ENCODE peak calls at places on chromosomes 5 and 9, in seven cellular contexts. L is tibial nerve, F is A549, J is AG04449, N is tibial artery, X is BE2C, W is kidney. P is an unnamed sample.

GRCh38 chr5:77546-77945 is 14.4 kb upstream of the PLEKHG4B start:
- DNase-seq in L (no peak), F (no peak), J (no peak), N (no peak), X (no peak), W (no peak), P (no peak)

GRCh38 chr5:45437746-45438145 is 258.4 kb downstream of the HCN1 start:
- DNase-seq in L (no peak), F (no peak), J (no peak), N (no peak), X (no peak), W (no peak), P (no peak)

GRCh38 chr5:133029321-133029720 is 3.0 kb upstream of the ZCCHC10 start:
- DNase-seq in L (no peak), F (no peak), J (no peak), N (no peak), X (no peak), W (no peak), P (no peak)

GRCh38 chr5:154878642-154879335 is 20.4 kb downstream of the CNOT8 start:
- DNase-seq in L (no peak), F (peak), J (no peak), N (no peak), X (no peak), W (no peak), P (no peak)

GRCh38 chr5:163915481-163915961 is 410.1 kb downstream of the MAT2B start:
- DNase-seq in L (no peak), F (no peak), J (peak), N (no peak), X (no peak), W (peak), P (no peak)

GRCh38 chr5:116947691-116948528 is 373.3 kb upstream of the SEMA6A start:
- DNase-seq in L (no peak), F (peak), J (no peak), N (no peak), X (peak), W (no peak), P (peak)

GRCh38 chr5:132437604-132438275 is 52.8 kb downstream of the IRF1 start:
- DNase-seq in L (peak), F (peak), J (peak), N (peak), X (no peak), W (peak), P (no peak)

GRCh38 chr9:36401179-36401740 is 1.2 kb upstream of the RNF38 start:
- DNase-seq in L (no peak), F (no peak), J (no peak), N (peak), X (no peak), W (no peak), P (no peak)

DNA sequence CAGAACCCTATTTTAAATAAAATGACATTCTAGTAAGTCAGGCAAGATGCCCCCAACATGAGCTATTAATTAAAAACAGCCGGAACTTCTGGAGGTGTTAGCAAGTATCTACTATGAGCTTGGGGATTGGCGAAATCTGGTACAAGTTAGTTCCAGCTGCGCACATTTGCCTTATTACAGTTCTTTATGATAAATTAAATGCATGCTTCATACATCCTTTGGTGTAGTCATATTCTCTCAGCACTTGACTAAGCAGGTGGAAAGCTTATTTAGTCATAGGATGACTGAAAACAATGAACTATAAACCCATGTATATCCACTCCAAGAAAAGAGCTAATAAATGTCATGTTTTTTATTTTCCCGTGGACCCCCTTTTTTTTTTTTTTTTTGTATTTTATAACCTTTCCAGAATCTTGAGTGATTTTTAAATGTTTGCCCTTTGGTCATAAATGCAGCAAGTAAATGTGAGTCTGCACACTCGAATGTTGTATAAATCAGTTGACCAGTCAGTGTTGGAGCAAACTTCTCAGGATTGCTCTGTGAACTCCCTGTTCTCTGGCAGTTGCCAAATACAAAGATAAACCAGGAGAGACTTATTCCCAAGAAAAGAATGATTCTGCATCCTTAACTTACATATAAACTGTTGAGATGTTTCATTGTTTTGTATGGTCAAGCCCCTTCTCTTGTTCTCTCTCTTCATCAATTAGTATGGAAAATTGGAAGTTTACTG is 38.2 kb downstream of the PIK3R1 start:
- DNase-seq in L (no peak), F (no peak), J (no peak), N (no peak), X (no peak), W (no peak), P (no peak)
- H3K4me3 ChIP-seq in L (no peak), F (no peak), J (no peak), N (peak), X (no peak), W (no peak), P (no peak)

GRCh38 chr9:692636-693459 is 148.6 kb upstream of the DMRT1 start:
- DNase-seq in L (no peak), F (no peak), J (no peak), N (no peak), X (no peak), W (no peak), P (no peak)
- TF ChIP-seq CTCF in L (no peak), F (no peak), J (no peak), N (no peak), X (no peak), W (no peak), P (no peak)

GRCh38 chr9:21996858-21997257 is 2.3 kb downstream of the CDKN2B-AS1 start:
- DNase-seq in L (no peak), F (no peak), J (no peak), N (no peak), X (no peak), W (no peak), P (no peak)
- H3K4me3 ChIP-seq in L (no peak), F (no peak), J (no peak), N (no peak), X (peak), W (no peak), P (no peak)

GRCh38 chr9:127765418-127765817 is 13.0 kb downstream of the SH2D3C start:
- DNase-seq in L (no peak), F (no peak), J (no peak), N (no peak), X (no peak), W (no peak), P (no peak)

GRCh38 chr9:127761061-127761460 is 17.4 kb downstream of the SH2D3C start:
- DNase-seq in L (no peak), F (no peak), J (no peak), N (no peak), X (no peak), W (no peak), P (no peak)

GRCh38 chr9:127761491-127761904 is 17.0 kb downstream of the SH2D3C start:
- DNase-seq in L (no peak), F (no peak), J (no peak), N (no peak), X (peak), W (no peak), P (no peak)

GRCh38 chr9:127762111-127762676 is 16.3 kb downstream of the SH2D3C start:
- DNase-seq in L (no peak), F (no peak), J (no peak), N (peak), X (no peak), W (no peak), P (no peak)

DNA sequence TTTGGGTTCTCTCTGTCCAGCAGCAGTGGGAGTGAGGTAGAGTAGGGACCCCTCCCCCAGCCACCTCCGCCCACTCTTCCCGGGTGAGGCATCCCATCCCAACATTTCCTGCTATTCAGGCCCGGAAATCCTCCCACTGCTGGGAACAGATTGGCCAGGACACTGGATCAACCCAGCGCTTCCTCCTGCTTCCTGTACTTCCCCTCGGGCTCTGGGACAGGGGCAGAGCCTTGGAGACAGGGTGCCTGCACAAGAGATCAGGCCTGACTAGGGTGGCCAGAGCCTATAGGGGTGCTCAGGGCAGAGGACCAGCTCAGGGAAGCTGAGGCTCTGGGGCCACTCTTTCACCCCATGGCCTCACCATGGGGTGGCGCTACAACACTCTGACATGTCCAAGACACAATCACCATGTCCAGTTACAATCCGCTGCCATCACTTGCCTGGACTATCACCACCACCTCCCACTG is 14.5 kb downstream of the SH2D3C start:
- DNase-seq in L (no peak), F (peak), J (no peak), N (no peak), X (no peak), W (no peak), P (no peak)
- TF ChIP-seq CTCF in L (peak), F (no peak), J (no peak), N (no peak), X (peak), W (peak), P (peak)

DNA sequence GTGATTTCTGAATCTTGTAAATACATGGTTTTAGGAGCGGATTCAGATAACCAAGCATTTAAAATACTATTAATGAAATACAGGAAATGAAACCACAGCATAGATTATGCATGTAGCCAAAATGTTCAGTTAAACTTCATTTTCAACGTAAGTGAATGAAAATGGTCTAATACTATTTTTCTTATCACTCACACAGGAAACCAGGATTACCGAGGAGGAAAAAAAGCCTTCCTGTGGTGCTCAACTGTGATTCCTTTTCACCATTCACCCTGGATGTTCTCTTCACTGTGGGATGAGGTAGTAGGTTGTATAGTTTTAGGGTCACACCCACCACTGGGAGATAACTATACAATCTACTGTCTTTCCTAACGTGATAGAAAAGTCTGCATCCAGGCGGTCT is 83.4 kb upstream of the ZNF169 start:
- DNase-seq in L (no peak), F (no peak), J (no peak), N (no peak), X (no peak), W (no peak), P (no peak)
- H3K4me3 ChIP-seq in L (no peak), F (no peak), J (no peak), N (no peak), X (no peak), W (no peak), P (no peak)

GRCh38 chr5:134184155-134185135 is 7.7 kb upstream of the SKP1 start:
- DNase-seq in L (peak), F (peak), J (no peak), N (peak), X (peak), W (peak), P (no peak)
- TF ChIP-seq CTCF in L (peak), F (peak), J (peak), N (peak), X (peak), W (peak), P (peak)

GRCh38 chr5:143398053-143398355 is 5.5 kb downstream of the NR3C1 start:
- DNase-seq in L (no peak), F (no peak), J (no peak), N (no peak), X (no peak), W (no peak), P (no peak)
- H3K4me3 ChIP-seq in L (no peak), F (peak), J (no peak), N (peak), X (no peak), W (peak), P (peak)

GRCh38 chr5:141121985-141122384 is 367 bp downstream of the PCDHB4 start:
- DNase-seq in L (no peak), F (no peak), J (no peak), N (no peak), X (peak), W (peak), P (no peak)

GRCh38 chr5:141127305-141127704 is 5.7 kb downstream of the PCDHB4 start:
- DNase-seq in L (no peak), F (no peak), J (no peak), N (no peak), X (no peak), W (no peak), P (no peak)

GRCh38 chr5:141121563-141121962 is at the start of gene PCDHB4:
- DNase-seq in L (no peak), F (peak), J (no peak), N (no peak), X (peak), W (no peak), P (no peak)
- TF ChIP-seq CTCF in L (no peak), F (no peak), J (no peak), N (peak), X (peak), W (peak), P (peak)

P was measured in epithelial cell of proximal tubule.